ENCODE peak calls at places on chromosomes 3 and 15, in ten cellular contexts. K, C, G, F, Y, N, S, A, V and E are unnamed samples.
A peak's percentile ranks its signal among the peaks of the same experiment; 100 is the strongest.

GRCh38 chr15:98658831-98659699 is 10.7 kb downstream of the IGF1R start:
- DNase-seq in F (no peak), V (peak; percentile 63), N (no peak), S (no peak), A (peak; percentile 21), C (peak; percentile 53), K (no peak), Y (peak; percentile 55), G (no peak), E (peak; percentile 34)

GRCh38 chr3:56858331-56858730 is 56.6 kb upstream of the ARHGEF3 start:
- DNase-seq in C (no peak), N (no peak), F (no peak), A (no peak), S (no peak), K (no peak), Y (no peak), G (no peak), V (no peak), E (no peak)

GRCh38 chr3:160103397-160103796 is 114.8 kb downstream of the IL12A start:
- DNase-seq in A (no peak), Y (no peak), C (no peak), V (no peak), F (no peak), K (no peak), N (no peak), G (no peak), S (no peak), E (no peak)

GRCh38 chr3:66413151-66413751 is 87.6 kb downstream of the LRIG1 start:
- DNase-seq in N (no peak), G (no peak), S (no peak), Y (no peak), C (no peak), A (no peak), F (no peak), K (no peak), V (no peak), E (no peak)

GRCh38 chr3:195823998-195824397 is 12.3 kb upstream of the MUC4 start:
- DNase-seq in A (peak; percentile 44), G (no peak), C (no peak), V (no peak), K (no peak), N (no peak), F (peak; percentile 56), S (no peak), Y (no peak), E (peak; percentile 66)

GRCh38 chr3:188594137-188594536 is 440.2 kb downstream of the LPP start:
- DNase-seq in K (no peak), G (no peak), N (no peak), V (peak; percentile 6), Y (peak; percentile 42), S (no peak), F (no peak), C (no peak), A (no peak), E (no peak)

GRCh38 chr3:25884981-25885380 is 95.1 kb downstream of the OXSM start:
- DNase-seq in N (no peak), C (no peak), A (no peak), G (no peak), V (no peak), F (no peak), K (no peak), Y (no peak), S (no peak), E (no peak)

GRCh38 chr3:12339701-12340480 is 51.0 kb downstream of the PPARG start:
- DNase-seq in G (no peak), F (no peak), S (no peak), K (no peak), V (no peak), C (no peak), Y (no peak), A (no peak), N (no peak), E (no peak)

GRCh38 chr3:177557561-177557960 is 360.3 kb upstream of the TBL1XR1 start:
- DNase-seq in K (no peak), F (no peak), V (no peak), C (no peak), A (no peak), N (no peak), S (no peak), G (no peak), Y (no peak), E (no peak)

GRCh38 chr3:177563381-177563780 is 366.1 kb upstream of the TBL1XR1 start:
- DNase-seq in S (no peak), F (no peak), K (no peak), G (no peak), A (no peak), N (no peak), Y (no peak), V (no peak), C (no peak), E (no peak)

GRCh38 chr3:177563792-177564191 is 366.5 kb upstream of the TBL1XR1 start:
- DNase-seq in A (no peak), N (no peak), F (no peak), K (no peak), C (no peak), Y (no peak), G (no peak), S (no peak), V (peak; percentile 18), E (no peak)

GRCh38 chr3:177561769-177562360 is 364.6 kb upstream of the TBL1XR1 start:
- DNase-seq in G (no peak), A (no peak), F (no peak), S (no peak), K (no peak), V (no peak), C (no peak), N (no peak), Y (no peak), E (no peak)

GRCh38 chr3:177561365-177561764 is 364.1 kb upstream of the TBL1XR1 start:
- DNase-seq in N (no peak), C (no peak), K (no peak), S (no peak), A (no peak), G (no peak), F (no peak), Y (peak; percentile 18), V (no peak), E (no peak)
- H3K4me3 ChIP-seq in N (no peak overlapping the region), C (no peak overlapping the region), K (no peak overlapping the region), S (no peak overlapping the region), A (no peak overlapping the region), G (no peak overlapping the region), F (no peak overlapping the region), Y (no peak overlapping the region), V (no peak overlapping the region), E (no peak overlapping the region)

GRCh38 chr3:129183569-129184395 is at the start of gene CNBP:
- DNase-seq in A (peak; percentile 95), S (peak; percentile 80), K (no peak), F (peak; percentile 96), G (peak; percentile 96), C (peak; percentile 96), Y (peak; percentile 96), V (peak; percentile 95), N (peak; percentile 91), E (peak; percentile 96)

GRCh38 chr3:129182390-129183180 is 1.1 kb downstream of the CNBP start:
- DNase-seq in V (peak; percentile 63), K (no peak), C (no peak), A (peak; percentile 24), F (no peak), S (no peak), Y (peak; percentile 41), G (no peak), N (no peak), E (no peak)

GRCh38 chr3:129185774-129186173 is 2.1 kb upstream of the CNBP start:
- DNase-seq in A (no peak), C (no peak), K (no peak), S (no peak), G (no peak), F (no peak), V (no peak), Y (no peak), N (no peak), E (no peak)

GRCh38 chr3:129184396-129184656 is 630 bp upstream of the CNBP start:
- DNase-seq in C (peak; percentile 30), K (no peak), Y (no peak), N (no peak), F (no peak), S (no peak), G (no peak), V (peak; percentile 34), A (peak; percentile 26), E (peak; percentile 15)

GRCh38 chr3:129187857-129188256 is 4.2 kb upstream of the CNBP start:
- DNase-seq in F (no peak), V (no peak), N (no peak), Y (no peak), K (no peak), C (no peak), A (no peak), G (no peak), S (no peak), E (no peak)
- H3K27ac ChIP-seq in F (peak overlapping the region; percentile 95), V (peak overlapping the region; percentile 42), N (no peak overlapping the region), Y (no peak overlapping the region), K (no peak overlapping the region), C (peak overlapping the region; percentile 27), A (no peak overlapping the region), G (no peak overlapping the region), S (no peak overlapping the region), E (no peak overlapping the region)

DNA sequence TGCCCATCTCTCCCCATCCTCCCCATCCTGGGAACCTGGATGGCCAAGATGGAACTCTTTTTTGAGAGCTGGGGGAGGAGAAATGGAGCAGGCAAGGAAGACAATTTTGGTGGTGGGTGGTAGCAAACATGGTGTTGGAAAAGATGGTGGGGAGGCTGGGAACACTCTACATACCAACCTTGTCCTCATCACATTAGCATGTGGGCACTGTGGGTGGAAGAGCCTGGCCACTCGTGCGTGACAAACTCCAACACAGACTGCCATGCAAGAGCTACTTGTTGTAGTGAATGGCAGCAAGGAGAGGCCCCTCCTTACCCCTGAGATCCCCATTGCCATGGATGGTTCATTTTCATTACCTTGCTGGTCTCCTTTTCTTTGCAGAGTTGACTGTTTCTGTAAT is 262.6 kb downstream of the RPLP1 start:
- DNase-seq in F (no peak), Y (no peak), V (no peak), N (no peak), A (no peak), C (no peak), K (no peak), S (no peak), G (no peak), E (no peak)
- H3K27me3 ChIP-seq in F (no peaks in the 10 kb centered on the region), Y (no peaks in the 10 kb centered on the region), V (no peaks in the 10 kb centered on the region), N (no peaks in the 10 kb centered on the region), A (no peaks in the 10 kb centered on the region), C (no peaks in the 10 kb centered on the region), K (no peaks in the 10 kb centered on the region), S (no peaks in the 10 kb centered on the region), G (no peaks in the 10 kb centered on the region), E (no peaks in the 10 kb centered on the region)

GRCh38 chr3:43951813-43952212 is 261.1 kb downstream of the ABHD5 start:
- DNase-seq in A (no peak), N (no peak), G (no peak), Y (no peak), F (no peak), V (no peak), C (no peak), K (no peak), S (no peak), E (no peak)

GRCh38 chr3:43953375-43953774 is 262.6 kb downstream of the ABHD5 start:
- DNase-seq in F (no peak), K (no peak), G (no peak), N (no peak), A (no peak), C (no peak), Y (no peak), S (no peak), V (no peak), E (no peak)

GRCh38 chr3:43954321-43954720 is 263.6 kb downstream of the ABHD5 start:
- DNase-seq in K (no peak), Y (no peak), S (no peak), G (no peak), N (no peak), A (no peak), V (no peak), F (no peak), C (no peak), E (no peak)

GRCh38 chr3:43950775-43951174 is 260.0 kb downstream of the ABHD5 start:
- DNase-seq in A (no peak), C (no peak), S (no peak), V (no peak), G (no peak), K (no peak), Y (no peak), N (no peak), F (no peak), E (no peak)

DNA sequence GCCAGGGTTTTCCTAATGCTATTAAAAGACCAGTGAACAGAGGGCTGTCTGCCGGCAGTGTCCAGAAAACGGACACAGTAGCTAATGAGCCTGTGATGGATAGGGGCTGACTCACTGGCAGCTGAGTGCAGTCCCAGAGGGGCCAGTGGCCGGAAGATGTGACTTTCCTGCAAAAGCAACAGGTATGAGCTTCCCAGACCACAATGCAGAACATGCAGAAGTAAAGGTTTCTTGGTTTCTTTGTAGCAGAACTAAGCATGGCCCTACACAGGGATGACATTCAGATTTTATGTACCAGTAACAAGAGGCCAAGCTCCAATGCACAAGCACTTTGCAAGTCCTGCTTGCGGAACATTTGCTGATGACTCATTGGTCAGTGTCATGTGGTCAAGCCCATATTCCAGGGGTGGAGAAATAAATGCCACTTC is 263.1 kb downstream of the ABHD5 start:
- DNase-seq in A (no peak), V (no peak), N (no peak), F (no peak), S (no peak), G (no peak), C (no peak), K (no peak), Y (no peak), E (peak; percentile 79)
- H3K4me3 ChIP-seq in A (no peak overlapping the region), V (no peak overlapping the region), N (no peak overlapping the region), F (no peak overlapping the region), S (no peak overlapping the region), G (no peak overlapping the region), C (no peak overlapping the region), K (no peak overlapping the region), Y (no peak overlapping the region), E (no peak overlapping the region)